ENCODE peak calls at places on chromosomes 16 and 17, in ten cellular contexts. C is psoas muscle, X is stomach, A is dorsolateral prefrontal cortex, Z is BJ, E is kidney epithelial cell, Y is transverse colon, K is GM10248, W is retinal pigment epithelial cell, V is cardiac fibroblast. T is an unnamed sample.

GRCh38 chr17:980406-981291 is 1.1 kb upstream of the NXN start:
- DNase-seq in E (no peak), X (peak; percentile 81), Y (peak; percentile 81), C (peak; percentile 69), Z (no peak), A (peak; percentile 83), W (no peak), V (peak; percentile 90), K (peak; percentile 79), T (peak; percentile 59)

GRCh38 chr17:7782237-7782636 is 51.8 kb upstream of the KDM6B start:
- DNase-seq in Z (peak; percentile 10), W (peak; percentile 34), K (no peak), X (no peak), C (no peak), E (no peak), Y (no peak), V (peak; percentile 67), A (no peak), T (no peak)

GRCh38 chr17:59399914-59400313 is 68.5 kb downstream of the YPEL2 start:
- DNase-seq in Z (no peak), X (no peak), K (no peak), W (no peak), A (no peak), E (no peak), V (no peak), C (no peak), Y (no peak), T (no peak)

GRCh38 chr17:45702666-45703266 is 81.4 kb upstream of the CRHR1 start:
- DNase-seq in Z (no peak), C (no peak), A (no peak), Y (no peak), W (no peak), X (no peak), E (no peak), V (peak; percentile 30), K (no peak), T (no peak)

GRCh38 chr17:82172461-82173160 is 40.0 kb downstream of the CCDC57 start:
- DNase-seq in V (no peak), E (no peak), Z (no peak), X (no peak), C (no peak), K (no peak), W (no peak), A (no peak), Y (no peak), T (no peak)

GRCh38 chr16:46709464-46709863 is 20.0 kb downstream of the ORC6 start:
- DNase-seq in X (no peak), V (no peak), Z (no peak), C (no peak), A (no peak), W (no peak), E (no peak), K (no peak), Y (no peak), T (no peak)

GRCh38 chr16:2194852-2195315 is 1.5 kb downstream of the CASKIN1 start:
- DNase-seq in Y (peak; percentile 67), V (peak; percentile 53), K (peak; percentile 75), A (peak; percentile 68), Z (no peak), C (no peak), W (no peak), X (peak; percentile 74), E (no peak), T (no peak)

GRCh38 chr16:12750554-12750918 is 53.2 kb downstream of the CPPED1 start:
- DNase-seq in C (no peak), Z (no peak), A (no peak), W (no peak), X (no peak), Y (no peak), K (no peak), E (no peak), V (no peak), T (no peak)

GRCh38 chr17:3906881-3907280 is 9.4 kb downstream of the P2RX1 start:
- DNase-seq in Z (no peak), V (no peak), K (no peak), C (no peak), X (no peak), A (no peak), E (no peak), W (no peak), Y (no peak), T (no peak)

GRCh38 chr17:3910420-3911270 is 5.6 kb downstream of the P2RX1 start:
- DNase-seq in Y (no peak), V (no peak), K (no peak), Z (no peak), A (no peak), X (no peak), W (no peak), C (no peak), E (no peak), T (no peak)

GRCh38 chr17:3909257-3909656 is 7.0 kb downstream of the P2RX1 start:
- DNase-seq in V (no peak), A (no peak), K (no peak), C (no peak), W (no peak), Y (no peak), Z (no peak), E (no peak), X (no peak), T (no peak)

GRCh38 chr17:3905017-3905486 is 11.2 kb downstream of the P2RX1 start:
- DNase-seq in Y (peak; percentile 75), K (no peak), A (no peak), Z (no peak), E (no peak), W (no peak), C (no peak), V (no peak), X (peak; percentile 45), T (no peak)

DNA sequence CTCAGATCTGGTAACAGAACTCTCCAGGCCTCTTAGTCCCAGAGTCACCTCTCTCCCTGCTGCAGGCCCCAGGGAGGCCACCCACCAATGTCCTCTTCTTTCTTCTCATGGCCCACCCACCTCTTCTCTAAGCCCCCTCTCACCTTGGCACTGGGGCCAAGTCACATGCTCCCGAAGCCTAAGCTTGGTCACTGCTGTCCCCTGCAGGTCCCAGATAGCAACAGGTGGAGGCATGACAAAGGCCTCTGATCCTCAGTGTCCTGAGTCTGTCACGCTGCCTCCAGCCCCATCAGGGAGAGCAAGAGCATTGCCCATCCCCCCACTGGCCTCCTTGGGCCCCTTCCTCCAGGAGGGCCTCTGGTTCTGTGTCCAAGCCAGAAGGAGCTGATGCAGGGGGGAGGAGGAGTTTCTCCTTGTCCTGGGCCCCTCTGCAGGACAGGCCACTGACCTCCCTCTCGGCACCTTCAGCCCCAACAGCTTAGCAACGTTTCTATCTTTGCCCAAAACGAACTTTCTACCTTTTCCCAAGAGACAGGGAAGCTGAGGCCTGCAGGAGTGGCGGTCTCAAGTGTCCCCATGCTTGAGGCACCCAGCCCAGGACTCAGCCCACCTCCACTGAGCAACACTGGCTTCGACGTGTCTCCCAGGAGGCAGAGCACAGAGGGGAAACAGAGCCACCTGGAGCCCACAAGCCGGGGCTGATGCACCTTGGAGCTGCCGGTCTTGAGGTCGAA is 8.6 kb downstream of the P2RX1 start:
- DNase-seq in K (no peak), E (no peak), W (no peak), A (no peak), V (no peak), Z (no peak), Y (no peak), X (no peak), C (no peak), T (no peak)
- TF ChIP-seq CTCF in K (peak; percentile 64), E (peak; percentile 21), W (peak; percentile 39), A (no peak), V (no peak), Z (peak; percentile 18), Y (peak; percentile 59), X (peak; percentile 26), C (no peak), T (peak; percentile 21)

DNA sequence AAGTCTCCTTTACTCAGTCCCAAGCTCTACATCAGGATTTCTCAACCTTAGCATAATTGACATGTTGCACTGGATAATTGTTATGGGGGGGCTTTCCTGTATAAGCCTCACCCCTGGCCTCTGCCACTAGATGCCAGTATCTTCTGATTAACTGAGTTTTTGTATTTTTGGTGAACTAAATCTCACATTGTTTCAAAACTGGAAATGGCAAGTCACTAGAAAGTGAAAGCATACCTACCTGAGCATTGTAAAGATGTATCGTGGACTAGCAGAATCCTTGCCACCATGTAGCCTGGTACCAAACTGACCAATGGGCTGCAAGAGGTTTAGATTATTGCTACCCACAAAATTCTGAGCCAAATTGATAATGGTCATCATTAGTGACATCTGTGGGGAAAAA is 15.0 kb downstream of the TOP2A start:
- DNase-seq in Z (no peak), W (no peak), A (no peak), V (no peak), K (no peak), C (no peak), Y (no peak), X (no peak), E (no peak), T (no peak)
- TF ChIP-seq CTCF in Z (no peak), W (peak; percentile 1), A (no peak), V (no peak), K (no peak), C (no peak), Y (no peak), X (no peak), E (no peak), T (no peak)

GRCh38 chr16:56681939-56682702 is at the start of gene MT1X:
- DNase-seq in E (no peak), A (peak; percentile 97), C (peak; percentile 97), K (peak; percentile 90), W (no peak), X (peak; percentile 97), Z (peak; percentile 31), Y (peak; percentile 94), V (peak; percentile 94), T (peak; percentile 51)

GRCh38 chr16:56684256-56684925 is 2.1 kb downstream of the MT1X start:
- DNase-seq in K (no peak), X (no peak), E (no peak), A (no peak), Z (no peak), Y (no peak), C (peak; percentile 62), W (no peak), V (no peak), T (no peak)

GRCh38 chr16:56684926-56685590 is 2.8 kb downstream of the MT1X start:
- DNase-seq in Y (no peak), W (no peak), K (no peak), A (peak; percentile 50), V (no peak), Z (no peak), C (peak; percentile 65), X (no peak), E (no peak), T (no peak)

GRCh38 chr16:56682703-56683397 is 580 bp downstream of the MT1X start:
- DNase-seq in A (peak; percentile 42), C (peak; percentile 33), Y (peak; percentile 20), W (no peak), K (no peak), V (no peak), X (no peak), Z (no peak), E (no peak), T (no peak)

GRCh38 chr16:56683424-56684162 is 1.3 kb downstream of the MT1X start:
- DNase-seq in A (no peak), C (no peak), V (no peak), E (no peak), Z (no peak), K (no peak), W (no peak), X (no peak), Y (no peak), T (no peak)
- TF ChIP-seq CTCF in A (no peak), C (no peak), V (no peak), E (no peak), Z (peak; percentile 11), K (no peak), W (no peak), X (no peak), Y (no peak), T (no peak)

GRCh38 chr16:15509593-15510520 is 75.5 kb downstream of the BMERB1 start:
- DNase-seq in K (no peak), V (no peak), A (no peak), C (no peak), Y (no peak), Z (no peak), X (no peak), W (no peak), E (no peak), T (no peak)
- TF ChIP-seq CTCF in K (no peak), V (no peak), A (no peak), C (no peak), Y (no peak), Z (peak; percentile 22), X (no peak), W (no peak), E (no peak), T (no peak)